ENCODE peak calls at places on chromosomes 6 and 20, in six cellular contexts. M, T, Y, U, R and F are unnamed samples. For H3K36me3 and H3K27me3, the result is how much of the 10 kb centered on the place peaks cover.

GRCh38 chr6:63425493-63425892 is 105.7 kb upstream of the LGSN start:
- DNase-seq in M (no peak), T (no peak), Y (no peak), U (no peak), R (no peak), F (no peak)

GRCh38 chr20:37298190-37298939 is 8.9 kb downstream of the MANBAL start:
- DNase-seq in M (no peak), T (no peak), Y (peak), U (no peak), R (no peak), F (no peak)

GRCh38 chr6:137880633-137881521 is 13.8 kb downstream of the TNFAIP3 start:
- DNase-seq in M (no peak), T (no peak), Y (no peak), U (peak), R (no peak), F (peak)

GRCh38 chr6:112223070-112223861 is 31.1 kb downstream of the LAMA4 start:
- DNase-seq in M (peak), T (no peak), Y (peak), U (no peak), R (no peak), F (no peak)

GRCh38 chr6:130324657-130325056 is 41.2 kb upstream of the TMEM200A start:
- DNase-seq in M (peak), T (no peak), Y (peak), U (no peak), R (no peak), F (no peak)

GRCh38 chr6:1065986-1066385 is 245.9 kb upstream of the FOXQ1 start:
- DNase-seq in M (no peak), T (no peak), Y (no peak), U (no peak), R (no peak), F (no peak)

GRCh38 chr6:27092316-27092692 is 155.2 kb upstream of the PRSS16 start:
- DNase-seq in M (no peak), T (no peak), Y (no peak), U (no peak), R (no peak), F (no peak)

GRCh38 chr6:108942556-108943492 is 94.6 kb downstream of the ARMC2 start:
- DNase-seq in M (no peak), T (peak), Y (no peak), U (no peak), R (no peak), F (peak)

GRCh38 chr20:35018578-35019371 is 63.1 kb downstream of the MYH7B start:
- DNase-seq in M (no peak), T (no peak), Y (peak), U (no peak), R (no peak), F (no peak)

GRCh38 chr20:35021831-35022230 is 66.2 kb downstream of the MYH7B start:
- DNase-seq in M (no peak), T (no peak), Y (no peak), U (no peak), R (no peak), F (no peak)

GRCh38 chr20:35023624-35024023 is 68.0 kb downstream of the MYH7B start:
- DNase-seq in M (no peak), T (no peak), Y (no peak), U (no peak), R (no peak), F (no peak)

GRCh38 chr20:35020108-35021031 is 64.7 kb downstream of the MYH7B start:
- DNase-seq in M (no peak), T (no peak), Y (peak), U (no peak), R (no peak), F (no peak)

DNA sequence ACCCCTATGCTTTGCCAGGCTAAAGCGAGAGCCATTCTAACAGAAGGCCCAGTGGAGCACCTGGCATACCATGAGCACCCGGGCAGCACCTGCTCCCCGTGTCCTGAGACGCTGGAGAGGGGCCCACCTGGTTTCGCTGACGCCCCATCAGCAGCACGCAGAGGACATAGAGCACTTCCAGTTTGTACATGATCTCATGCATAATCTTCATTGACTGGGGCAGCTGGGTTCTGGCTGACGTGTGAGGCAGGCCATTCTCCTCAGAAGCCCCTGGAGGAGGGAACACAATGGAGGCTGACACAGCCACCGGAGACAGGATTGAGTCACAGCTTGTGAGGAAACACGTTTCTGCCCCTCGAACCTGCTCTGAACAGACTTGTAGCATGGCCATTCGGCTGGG is 65.4 kb downstream of the MYH7B start:
- DNase-seq in M (peak), T (no peak), Y (peak), U (no peak), R (no peak), F (no peak)
- H3K36me3 ChIP-seq in M (under half), T (half or more), Y (under half), U (half or more), R (under half), F (under half)

GRCh38 chr6:70150521-70150920 is 152.4 kb downstream of the COL9A1 start:
- DNase-seq in M (no peak), T (no peak), Y (no peak), U (no peak), R (peak), F (no peak)
- TF ChIP-seq CTCF in M (no peak), T (no peak), Y (no peak), U (no peak), R (no peak), F (no peak)

DNA sequence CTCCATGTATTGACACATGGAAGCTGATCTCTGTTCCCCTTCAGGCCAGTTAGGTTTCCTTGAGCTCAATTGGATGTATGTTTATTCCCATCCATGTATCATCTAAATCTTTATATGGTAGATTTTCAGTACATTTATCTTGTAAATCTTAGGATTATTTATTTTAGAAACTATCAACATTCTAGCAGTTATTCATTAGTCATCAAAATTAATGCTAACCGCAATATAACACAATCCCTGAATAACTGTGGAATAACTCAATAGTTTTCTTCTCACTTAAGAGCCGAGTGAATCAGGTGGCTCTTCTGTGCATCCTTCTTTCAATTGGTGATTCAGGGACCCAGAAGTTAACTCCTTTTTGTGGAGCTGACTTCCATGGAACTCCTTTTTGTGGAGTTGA is 15.5 kb upstream of the TBX18 start:
- DNase-seq in M (no peak), T (no peak), Y (no peak), U (no peak), R (no peak), F (no peak)
- H3K27me3 ChIP-seq in M (under half), T (under half), Y (half or more), U (half or more), R (under half), F (under half)

DNA sequence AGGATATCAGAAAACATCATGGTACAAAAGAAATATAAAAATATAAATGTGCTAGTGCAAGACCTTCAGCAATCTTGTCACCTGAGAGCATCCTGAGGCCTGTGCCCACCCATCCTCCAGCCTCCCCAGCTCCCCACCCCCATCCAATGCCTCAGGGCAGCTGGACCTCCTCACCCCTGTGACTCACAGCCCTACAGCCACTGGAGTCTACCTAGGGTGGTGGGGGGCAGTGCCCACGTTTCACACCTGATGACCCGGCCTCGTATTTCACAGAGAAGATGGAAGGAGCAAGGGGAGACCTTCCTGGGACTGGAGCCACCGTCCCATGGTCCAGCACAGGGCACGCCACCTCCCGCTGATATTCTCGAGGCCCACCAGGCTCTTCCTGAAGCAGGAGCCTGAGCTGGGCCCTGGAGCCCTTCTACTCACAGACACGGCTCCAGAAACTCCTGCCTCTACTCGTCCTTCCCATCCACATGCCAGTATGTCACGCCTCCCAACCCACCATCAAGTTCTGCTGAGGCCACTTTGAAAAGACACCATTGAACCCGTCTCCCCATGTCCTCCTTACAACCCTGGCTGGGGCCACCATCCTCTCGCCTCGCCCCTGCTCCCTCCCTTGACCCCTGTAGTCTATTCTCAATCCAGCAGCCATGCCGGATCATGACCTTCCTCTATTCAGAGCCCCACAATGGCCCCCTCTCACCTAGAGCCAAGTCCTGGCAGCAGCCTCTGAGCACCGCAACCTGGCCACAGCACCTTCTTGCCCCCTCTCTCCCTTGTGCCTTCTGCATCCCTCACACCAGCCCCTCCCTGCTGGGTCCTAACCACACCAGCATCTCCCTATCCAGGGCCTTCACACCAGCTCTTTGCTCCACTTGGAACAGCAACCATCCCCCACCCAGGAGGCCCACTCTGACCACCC is 13.3 kb downstream of the APMAP start:
- DNase-seq in M (no peak), T (no peak), Y (no peak), U (no peak), R (no peak), F (peak)
- H3K36me3 ChIP-seq in M (under half), T (under half), Y (under half), U (under half), R (half or more), F (under half)

DNA sequence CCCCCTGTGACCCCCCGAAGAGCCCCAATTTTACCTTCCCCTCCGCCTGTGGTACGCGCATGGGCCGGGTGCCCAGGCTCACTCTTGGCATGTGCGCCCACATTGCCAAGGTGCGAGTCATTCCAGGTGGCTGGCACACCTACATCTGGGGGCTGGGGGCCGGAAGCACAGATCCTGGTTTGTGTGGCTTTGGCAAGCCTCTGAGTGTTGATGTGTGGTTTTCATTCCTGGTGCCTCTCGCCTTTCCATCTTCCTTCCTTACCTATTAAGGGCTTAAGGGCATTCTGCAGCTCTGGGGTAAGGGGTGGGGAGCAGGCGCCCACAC is 380 bp upstream of the RNF39 start:
- DNase-seq in M (no peak), T (no peak), Y (no peak), U (no peak), R (no peak), F (no peak)
- TF ChIP-seq CTCF in M (no peak), T (no peak), Y (no peak), U (no peak), R (no peak), F (no peak)

GRCh38 chr6:10413850-10414765 is 766 bp downstream of the TFAP2A start:
- DNase-seq in M (no peak), T (no peak), Y (no peak), U (no peak), R (peak), F (no peak)
- H3K27me3 ChIP-seq in M (half or more), T (half or more), Y (half or more), U (half or more), R (half or more), F (half or more)